ENCODE peak calls at places on chromosome 16, in eight cellular contexts. A, E, T, W, P, D, Y and X are unnamed samples.

GRCh38 chr16:22419908-22420307 is 45.5 kb upstream of the CDR2 start:
- DNase-seq in P (no peak), E (no peak), W (no peak), D (no peak), Y (no peak), T (no peak), A (no peak), X (no peak)

GRCh38 chr16:5537347-5537746 is 439.8 kb upstream of the EEF2KMT start:
- DNase-seq in P (no peak), E (no peak), D (no peak), Y (no peak), A (no peak), W (no peak), T (no peak), X (no peak)

GRCh38 chr16:72938426-72939164 is 109.3 kb downstream of the ZFHX3 start:
- DNase-seq in A (peak; percentile 93), Y (peak; percentile 97), P (peak; percentile 50), D (peak; percentile 84), W (no peak), E (peak; percentile 47), T (peak; percentile 83), X (peak; percentile 83)

GRCh38 chr16:84927621-84928591 is 83.4 kb downstream of the ZDHHC7 start:
- DNase-seq in E (no peak), A (no peak), D (no peak), P (no peak), W (no peak), Y (peak; percentile 62), T (no peak), X (peak; percentile 59)

GRCh38 chr16:89534147-89534788 is 26.1 kb downstream of the SPG7 start:
- DNase-seq in E (no peak), T (peak; percentile 45), W (peak; percentile 19), A (peak; percentile 46), P (no peak), Y (no peak), D (no peak), X (no peak)

GRCh38 chr16:53064179-53064578 is 9.4 kb downstream of the CHD9 start:
- DNase-seq in E (no peak), D (no peak), Y (no peak), P (no peak), T (no peak), A (no peak), W (no peak), X (no peak)

GRCh38 chr16:85206472-85207356 is 94.4 kb upstream of the CIBAR2 start:
- DNase-seq in W (no peak), T (no peak), D (no peak), P (peak; percentile 48), E (no peak), Y (peak; percentile 88), A (no peak), X (peak; percentile 79)

GRCh38 chr16:81198635-81199034 is 39.9 kb upstream of the BCO1 start:
- DNase-seq in A (no peak), P (no peak), Y (no peak), W (no peak), D (no peak), E (no peak), T (no peak), X (no peak)

GRCh38 chr16:48231675-48232214 is 12.4 kb upstream of the LONP2 start:
- DNase-seq in D (no peak), T (no peak), W (no peak), E (peak; percentile 24), A (no peak), P (no peak), Y (no peak), X (no peak)

GRCh38 chr16:49487746-49488145 is 114.1 kb downstream of the C16orf78 start:
- DNase-seq in Y (no peak), P (no peak), E (no peak), W (no peak), A (no peak), T (no peak), D (no peak), X (no peak)

GRCh38 chr16:12054868-12055267 is 78.3 kb downstream of the SNX29 start:
- DNase-seq in E (no peak), A (no peak), D (no peak), Y (no peak), T (no peak), P (no peak), W (no peak), X (no peak)

GRCh38 chr16:24015923-24016322 is 180.1 kb downstream of the PRKCB start:
- DNase-seq in D (no peak), W (no peak), A (no peak), P (no peak), T (no peak), Y (no peak), E (no peak), X (no peak)

GRCh38 chr16:85256190-85256739 is 144.0 kb upstream of the CIBAR2 start:
- DNase-seq in P (no peak), E (no peak), A (no peak), Y (no peak), W (no peak), T (no peak), D (no peak), X (no peak)

GRCh38 chr16:84499638-84500037 is 4.8 kb downstream of the MEAK7 start:
- DNase-seq in D (no peak), P (no peak), Y (no peak), W (no peak), E (no peak), T (no peak), A (no peak), X (no peak)

GRCh38 chr16:8751481-8752311 is 45.7 kb downstream of the TMEM186 start:
- DNase-seq in E (peak; percentile 52), Y (no peak), T (no peak), A (no peak), P (no peak), D (no peak), W (no peak), X (no peak)

GRCh38 chr16:27920391-27920891 is 143.1 kb downstream of the GSG1L start:
- DNase-seq in W (no peak), P (peak; percentile 18), T (peak; percentile 18), E (peak; percentile 26), A (no peak), Y (no peak), D (no peak), X (no peak)

GRCh38 chr16:21608647-21609328 is 9.4 kb downstream of the METTL9 start:
- DNase-seq in Y (no peak), P (no peak), T (no peak), A (no peak), E (no peak), D (no peak), W (no peak), X (no peak)

GRCh38 chr16:10138881-10139280 is 43.3 kb downstream of the GRIN2A start:
- DNase-seq in W (no peak), A (no peak), D (no peak), Y (no peak), E (no peak), P (no peak), T (no peak), X (no peak)
- TF ChIP-seq POLR2A in W (no peak), A (no peak), D (no peak), Y (no peak), E (no peak), P (no peak), T (no peak), X (no peak)

DNA sequence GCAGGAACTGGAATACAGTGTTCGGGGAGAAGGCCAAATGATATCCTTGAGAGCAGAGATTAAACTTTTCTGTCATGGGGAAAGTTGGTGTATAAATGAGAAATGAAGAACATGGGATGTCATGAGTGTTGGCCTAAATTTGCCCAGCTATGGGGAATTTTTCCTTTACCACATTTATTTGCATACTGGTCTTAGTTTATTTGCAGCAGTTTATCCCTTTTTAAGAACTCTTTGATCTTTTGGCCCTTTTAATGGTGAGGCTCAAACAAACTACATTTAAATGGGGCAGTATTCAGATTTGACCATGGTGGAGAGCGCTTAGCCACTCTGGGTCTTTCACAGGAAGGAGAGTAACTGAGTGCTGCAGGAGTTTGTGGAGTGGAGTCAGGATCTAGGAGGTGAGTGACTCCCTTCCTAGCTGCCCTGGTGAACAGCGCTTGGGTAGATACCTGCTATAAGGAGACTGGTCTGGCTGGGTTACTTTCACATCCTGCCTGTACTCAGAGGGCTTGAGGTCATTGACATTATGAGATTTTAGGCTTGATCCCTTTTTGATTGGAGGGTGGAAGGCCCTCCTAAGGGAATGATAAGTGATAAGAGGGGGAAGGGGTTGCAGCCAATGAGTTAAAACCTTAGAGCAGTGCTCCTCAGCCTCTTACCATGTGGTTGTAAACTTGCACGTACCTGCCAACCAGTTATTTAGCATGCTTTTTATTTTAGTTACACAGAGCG is 10.7 kb downstream of the PYCARD start:
- DNase-seq in T (no peak), D (no peak), W (no peak), E (no peak), Y (no peak), P (no peak), A (no peak), X (no peak)
- TF ChIP-seq POLR2A in T (no peak), D (no peak), W (no peak), E (no peak), Y (no peak), P (no peak), A (no peak), X (no peak)

GRCh38 chr16:17211797-17212196 is 259.0 kb downstream of the XYLT1 start:
- DNase-seq in E (no peak), W (no peak), D (no peak), A (no peak), Y (no peak), T (no peak), P (no peak), X (no peak)
- TF ChIP-seq POLR2A in E (no peak), W (no peak), D (no peak), A (no peak), Y (no peak), T (no peak), P (no peak), X (no peak)

GRCh38 chr16:67658849-67659674 is 998 bp downstream of the ACD start:
- DNase-seq in W (no peak), T (no peak), A (no peak), E (no peak), D (no peak), Y (no peak), P (no peak), X (no peak)

GRCh38 chr16:67659675-67660563 is at the start of gene ACD:
- DNase-seq in Y (peak; percentile 92), T (peak; percentile 83), W (peak; percentile 50), D (peak; percentile 85), E (peak; percentile 99), P (peak; percentile 88), A (peak; percentile 88), X (peak; percentile 94)

GRCh38 chr16:67661864-67662652 is 1.3 kb downstream of the PARD6A start:
- DNase-seq in Y (peak; percentile 29), D (no peak), W (no peak), A (no peak), E (no peak), P (no peak), T (no peak), X (no peak)

GRCh38 chr16:67661101-67661661 is 421 bp downstream of the PARD6A start:
- DNase-seq in D (no peak), Y (peak; percentile 34), P (peak; percentile 42), E (peak; percentile 74), W (no peak), A (no peak), T (no peak), X (no peak)

DNA sequence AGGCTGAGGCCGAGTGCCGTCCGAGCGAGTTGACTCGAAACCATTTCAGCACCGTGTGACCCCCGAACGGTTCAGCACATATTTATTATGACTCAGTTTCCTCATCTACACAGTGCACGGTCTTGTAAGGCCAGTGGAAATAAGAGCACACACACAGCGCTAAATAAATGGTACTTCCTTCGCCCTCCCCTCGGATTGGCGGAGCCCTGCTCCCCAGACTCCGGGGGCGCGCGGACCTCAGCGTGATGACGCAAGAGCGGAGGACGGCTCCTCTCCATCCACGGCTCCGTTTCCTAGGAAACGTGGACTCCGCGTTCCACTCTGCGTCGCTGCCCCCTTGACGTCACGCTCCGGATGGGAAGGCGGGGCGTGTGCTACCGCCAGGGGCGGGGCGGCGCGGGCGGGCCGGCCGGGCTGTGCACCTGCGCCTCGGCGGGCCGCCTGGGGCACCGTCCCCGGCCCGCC is at the start of gene PARD6A:
- DNase-seq in W (peak; percentile 63), E (peak; percentile 100), D (peak; percentile 90), T (peak; percentile 90), Y (peak; percentile 98), P (peak; percentile 90), A (peak; percentile 90), X (peak; percentile 94)
- TF ChIP-seq POLR2A in W (no peak), E (no peak), D (no peak), T (no peak), Y (peak; percentile 0), P (peak; percentile 1), A (peak; percentile 61), X (no peak)